ENCODE peak calls at places on chromosome 13, in eight cellular contexts. R is uterus; P is AG10803; W is PC-3; M is AG04449; V is AG04450; B is caudate nucleus; D is CD8-positive, alpha-beta memory T cell. L is an unnamed sample.

GRCh38 chr13:52862358-52863206 is 14.1 kb upstream of the PCDH8 start:
- DNase-seq in R (no peak), P (no peak), W (peak), M (no peak), V (no peak), B (no peak), D (no peak), L (no peak)

GRCh38 chr13:40971321-40971720 is 47.8 kb downstream of the ELF1 start:
- DNase-seq in R (no peak), P (no peak), W (no peak), M (no peak), V (no peak), B (no peak), D (no peak), L (no peak)

GRCh38 chr13:23330356-23330755 is 103.1 kb downstream of the SACS start:
- DNase-seq in R (no peak), P (no peak), W (no peak), M (no peak), V (no peak), B (no peak), D (no peak), L (no peak)

GRCh38 chr13:60727140-60727539 is 330.1 kb downstream of the TDRD3 start:
- DNase-seq in R (no peak), P (no peak), W (no peak), M (no peak), V (no peak), B (no peak), D (no peak), L (no peak)

GRCh38 chr13:113404723-113405471 is 41.0 kb upstream of the GRTP1 start:
- DNase-seq in R (no peak), P (no peak), W (no peak), M (no peak), V (no peak), B (peak), D (no peak), L (no peak)

GRCh38 chr13:95652821-95653220 is 8.3 kb upstream of the DZIP1 start:
- DNase-seq in R (no peak), P (no peak), W (no peak), M (no peak), V (no peak), B (no peak), D (no peak), L (no peak)

GRCh38 chr13:28373803-28374202 is 121.1 kb downstream of the FLT1 start:
- DNase-seq in R (no peak), P (no peak), W (no peak), M (no peak), V (no peak), B (no peak), D (no peak), L (no peak)

GRCh38 chr13:111639994-111640393 is 319.6 kb downstream of the TEX29 start:
- DNase-seq in R (no peak), P (no peak), W (no peak), M (no peak), V (no peak), B (no peak), D (no peak), L (no peak)

GRCh38 chr13:32001392-32001768 is 30.2 kb upstream of the FRY start:
- DNase-seq in R (no peak), P (peak), W (peak), M (no peak), V (no peak), B (no peak), D (no peak), L (no peak)

GRCh38 chr13:40505196-40505595 is 161.2 kb downstream of the FOXO1 start:
- DNase-seq in R (no peak), P (no peak), W (peak), M (no peak), V (no peak), B (no peak), D (no peak), L (no peak)

GRCh38 chr13:33191425-33192221 is 93.9 kb downstream of the STARD13 start:
- DNase-seq in R (no peak), P (peak), W (no peak), M (no peak), V (no peak), B (no peak), D (no peak), L (no peak)

GRCh38 chr13:80168089-80168850 is 172.7 kb downstream of the SPRY2 start:
- DNase-seq in R (no peak), P (peak), W (no peak), M (peak), V (no peak), B (no peak), D (no peak), L (no peak)

GRCh38 chr13:38141792-38142191 is 207.9 kb upstream of the UFM1 start:
- DNase-seq in R (no peak), P (no peak), W (peak), M (no peak), V (no peak), B (no peak), D (no peak), L (no peak)

GRCh38 chr13:95509521-95510315 is 42.8 kb upstream of the CLDN10 start:
- DNase-seq in R (no peak), P (peak), W (peak), M (no peak), V (no peak), B (no peak), D (no peak), L (no peak)